ENCODE peak calls at places on chromosome 16, in nine cellular contexts. One of them, this sample, is unnamed.

GRCh38 chr16:35255186-35255803 is 1795.9 kb downstream of the TP53TG3F start:
- DNase-seq in T-cell: no peak
- DNase-seq in Calu3: no peak
- DNase-seq in neural progenitor cell: no peak
- DNase-seq in CD4-positive, alpha-beta T cell: no peak
- DNase-seq in central memory CD4-positive, alpha-beta T cell: no peak
- DNase-seq in kidney tubule cell: no peak
- DNase-seq in stimulated activated CD4-positive, alpha-beta T cell treated with anti-CD3 and anti-CD28 coated beads, Interleukin-12 subunit alpha, Interleukin-12 subunit beta, amount 100 ng/mL, for 4 hours: no peak
- DNase-seq in left cardiac atrium: no peak
- DNase-seq in this sample: no peak

GRCh38 chr16:12672986-12673385 is 130.7 kb downstream of the CPPED1 start:
- DNase-seq in T-cell: no peak
- DNase-seq in Calu3: no peak
- DNase-seq in neural progenitor cell: no peak
- DNase-seq in CD4-positive, alpha-beta T cell: no peak
- DNase-seq in central memory CD4-positive, alpha-beta T cell: no peak
- DNase-seq in kidney tubule cell: no peak
- DNase-seq in stimulated activated CD4-positive, alpha-beta T cell treated with anti-CD3 and anti-CD28 coated beads, Interleukin-12 subunit alpha, Interleukin-12 subunit beta, amount 100 ng/mL, for 4 hours: no peak
- DNase-seq in left cardiac atrium: no peak
- DNase-seq in this sample: no peak

GRCh38 chr16:74936902-74937560 is 47.9 kb downstream of the WDR59 start:
- DNase-seq in T-cell: no peak
- DNase-seq in Calu3: no peak
- DNase-seq in neural progenitor cell: no peak
- DNase-seq in CD4-positive, alpha-beta T cell: no peak
- DNase-seq in central memory CD4-positive, alpha-beta T cell: no peak
- DNase-seq in kidney tubule cell: peak; percentile 89
- DNase-seq in stimulated activated CD4-positive, alpha-beta T cell treated with anti-CD3 and anti-CD28 coated beads, Interleukin-12 subunit alpha, Interleukin-12 subunit beta, amount 100 ng/mL, for 4 hours: no peak
- DNase-seq in left cardiac atrium: no peak
- DNase-seq in this sample: no peak

GRCh38 chr16:26651884-26652283 is 414.8 kb upstream of the C16orf82 start:
- DNase-seq in T-cell: no peak
- DNase-seq in Calu3: no peak
- DNase-seq in neural progenitor cell: no peak
- DNase-seq in CD4-positive, alpha-beta T cell: no peak
- DNase-seq in central memory CD4-positive, alpha-beta T cell: no peak
- DNase-seq in kidney tubule cell: no peak
- DNase-seq in stimulated activated CD4-positive, alpha-beta T cell treated with anti-CD3 and anti-CD28 coated beads, Interleukin-12 subunit alpha, Interleukin-12 subunit beta, amount 100 ng/mL, for 4 hours: no peak
- DNase-seq in left cardiac atrium: no peak
- DNase-seq in this sample: no peak

GRCh38 chr16:2664522-2665096 is 17.7 kb upstream of the KCTD5 start:
- DNase-seq in T-cell: no peak
- DNase-seq in Calu3: peak; percentile 60
- DNase-seq in neural progenitor cell: no peak
- DNase-seq in CD4-positive, alpha-beta T cell: no peak
- DNase-seq in central memory CD4-positive, alpha-beta T cell: no peak
- DNase-seq in kidney tubule cell: no peak
- DNase-seq in stimulated activated CD4-positive, alpha-beta T cell treated with anti-CD3 and anti-CD28 coated beads, Interleukin-12 subunit alpha, Interleukin-12 subunit beta, amount 100 ng/mL, for 4 hours: no peak
- DNase-seq in left cardiac atrium: no peak
- DNase-seq in this sample: no peak

GRCh38 chr16:2156025-2156848 is 655 bp downstream of the TRAF7 start:
- DNase-seq in T-cell: no peak
- DNase-seq in Calu3: no peak
- DNase-seq in neural progenitor cell: peak; percentile 61
- DNase-seq in CD4-positive, alpha-beta T cell: no peak
- DNase-seq in central memory CD4-positive, alpha-beta T cell: no peak
- DNase-seq in kidney tubule cell: peak; percentile 62
- DNase-seq in stimulated activated CD4-positive, alpha-beta T cell treated with anti-CD3 and anti-CD28 coated beads, Interleukin-12 subunit alpha, Interleukin-12 subunit beta, amount 100 ng/mL, for 4 hours: no peak
- DNase-seq in left cardiac atrium: no peak
- DNase-seq in this sample: no peak

GRCh38 chr16:56265184-56265583 is 73.9 kb downstream of the GNAO1 start:
- DNase-seq in T-cell: no peak
- DNase-seq in Calu3: no peak
- DNase-seq in neural progenitor cell: no peak
- DNase-seq in CD4-positive, alpha-beta T cell: no peak
- DNase-seq in central memory CD4-positive, alpha-beta T cell: no peak
- DNase-seq in kidney tubule cell: no peak
- DNase-seq in stimulated activated CD4-positive, alpha-beta T cell treated with anti-CD3 and anti-CD28 coated beads, Interleukin-12 subunit alpha, Interleukin-12 subunit beta, amount 100 ng/mL, for 4 hours: no peak
- DNase-seq in left cardiac atrium: no peak
- DNase-seq in this sample: no peak

GRCh38 chr16:28155293-28155692 is 56.5 kb downstream of the XPO6 start:
- DNase-seq in T-cell: no peak
- DNase-seq in Calu3: no peak
- DNase-seq in neural progenitor cell: no peak
- DNase-seq in CD4-positive, alpha-beta T cell: no peak
- DNase-seq in central memory CD4-positive, alpha-beta T cell: no peak
- DNase-seq in kidney tubule cell: no peak
- DNase-seq in stimulated activated CD4-positive, alpha-beta T cell treated with anti-CD3 and anti-CD28 coated beads, Interleukin-12 subunit alpha, Interleukin-12 subunit beta, amount 100 ng/mL, for 4 hours: no peak
- DNase-seq in left cardiac atrium: no peak
- DNase-seq in this sample: no peak

GRCh38 chr16:2473425-2473926 is 1.5 kb upstream of the TBC1D24 start:
- DNase-seq in T-cell: no peak
- DNase-seq in Calu3: no peak
- DNase-seq in neural progenitor cell: peak; percentile 38
- DNase-seq in CD4-positive, alpha-beta T cell: peak; percentile 24
- DNase-seq in central memory CD4-positive, alpha-beta T cell: no peak
- DNase-seq in kidney tubule cell: no peak
- DNase-seq in stimulated activated CD4-positive, alpha-beta T cell treated with anti-CD3 and anti-CD28 coated beads, Interleukin-12 subunit alpha, Interleukin-12 subunit beta, amount 100 ng/mL, for 4 hours: peak; percentile 33
- DNase-seq in left cardiac atrium: no peak
- DNase-seq in this sample: no peak

GRCh38 chr16:72992142-72992601 is 55.8 kb downstream of the ZFHX3 start:
- DNase-seq in T-cell: no peak
- DNase-seq in Calu3: no peak
- DNase-seq in neural progenitor cell: peak; percentile 85
- DNase-seq in CD4-positive, alpha-beta T cell: no peak
- DNase-seq in central memory CD4-positive, alpha-beta T cell: no peak
- DNase-seq in kidney tubule cell: no peak
- DNase-seq in stimulated activated CD4-positive, alpha-beta T cell treated with anti-CD3 and anti-CD28 coated beads, Interleukin-12 subunit alpha, Interleukin-12 subunit beta, amount 100 ng/mL, for 4 hours: no peak
- DNase-seq in left cardiac atrium: no peak
- DNase-seq in this sample: no peak

GRCh38 chr16:27677300-27677699 is 127.4 kb downstream of the KATNIP start:
- DNase-seq in T-cell: no peak
- DNase-seq in Calu3: no peak
- DNase-seq in neural progenitor cell: no peak
- DNase-seq in CD4-positive, alpha-beta T cell: no peak
- DNase-seq in central memory CD4-positive, alpha-beta T cell: no peak
- DNase-seq in kidney tubule cell: peak; percentile 75
- DNase-seq in stimulated activated CD4-positive, alpha-beta T cell treated with anti-CD3 and anti-CD28 coated beads, Interleukin-12 subunit alpha, Interleukin-12 subunit beta, amount 100 ng/mL, for 4 hours: no peak
- DNase-seq in left cardiac atrium: no peak
- DNase-seq in this sample: no peak

GRCh38 chr16:27960619-27961295 is 102.8 kb downstream of the GSG1L start:
- DNase-seq in T-cell: no peak
- DNase-seq in Calu3: no peak
- DNase-seq in neural progenitor cell: no peak
- DNase-seq in CD4-positive, alpha-beta T cell: no peak
- DNase-seq in central memory CD4-positive, alpha-beta T cell: no peak
- DNase-seq in kidney tubule cell: no peak
- DNase-seq in stimulated activated CD4-positive, alpha-beta T cell treated with anti-CD3 and anti-CD28 coated beads, Interleukin-12 subunit alpha, Interleukin-12 subunit beta, amount 100 ng/mL, for 4 hours: no peak
- DNase-seq in left cardiac atrium: no peak
- DNase-seq in this sample: no peak

GRCh38 chr16:60582528-60582927 is 1453.7 kb downstream of the CDH8 start:
- DNase-seq in T-cell: no peak
- DNase-seq in Calu3: no peak
- DNase-seq in neural progenitor cell: peak; percentile 58
- DNase-seq in CD4-positive, alpha-beta T cell: no peak
- DNase-seq in central memory CD4-positive, alpha-beta T cell: no peak
- DNase-seq in kidney tubule cell: no peak
- DNase-seq in stimulated activated CD4-positive, alpha-beta T cell treated with anti-CD3 and anti-CD28 coated beads, Interleukin-12 subunit alpha, Interleukin-12 subunit beta, amount 100 ng/mL, for 4 hours: no peak
- DNase-seq in left cardiac atrium: no peak
- DNase-seq in this sample: no peak

GRCh38 chr16:78184554-78185183 is 85.2 kb downstream of the WWOX start:
- DNase-seq in T-cell: no peak
- DNase-seq in Calu3: no peak
- DNase-seq in neural progenitor cell: no peak
- DNase-seq in CD4-positive, alpha-beta T cell: no peak
- DNase-seq in central memory CD4-positive, alpha-beta T cell: no peak
- DNase-seq in kidney tubule cell: no peak
- DNase-seq in stimulated activated CD4-positive, alpha-beta T cell treated with anti-CD3 and anti-CD28 coated beads, Interleukin-12 subunit alpha, Interleukin-12 subunit beta, amount 100 ng/mL, for 4 hours: no peak
- DNase-seq in left cardiac atrium: no peak
- DNase-seq in this sample: no peak

GRCh38 chr16:12754824-12755543 is 48.7 kb downstream of the CPPED1 start:
- DNase-seq in T-cell: no peak
- DNase-seq in Calu3: no peak
- DNase-seq in neural progenitor cell: no peak
- DNase-seq in CD4-positive, alpha-beta T cell: no peak
- DNase-seq in central memory CD4-positive, alpha-beta T cell: no peak
- DNase-seq in kidney tubule cell: peak; percentile 26
- DNase-seq in stimulated activated CD4-positive, alpha-beta T cell treated with anti-CD3 and anti-CD28 coated beads, Interleukin-12 subunit alpha, Interleukin-12 subunit beta, amount 100 ng/mL, for 4 hours: no peak
- DNase-seq in left cardiac atrium: no peak
- DNase-seq in this sample: no peak

GRCh38 chr16:53672461-53672860 is 31.2 kb downstream of the RPGRIP1L start:
- DNase-seq in T-cell: no peak
- DNase-seq in Calu3: no peak
- DNase-seq in neural progenitor cell: no peak
- DNase-seq in CD4-positive, alpha-beta T cell: no peak
- DNase-seq in central memory CD4-positive, alpha-beta T cell: no peak
- DNase-seq in kidney tubule cell: no peak
- DNase-seq in stimulated activated CD4-positive, alpha-beta T cell treated with anti-CD3 and anti-CD28 coated beads, Interleukin-12 subunit alpha, Interleukin-12 subunit beta, amount 100 ng/mL, for 4 hours: no peak
- DNase-seq in left cardiac atrium: no peak
- DNase-seq in this sample: no peak

GRCh38 chr16:50273888-50274770 is 7.8 kb downstream of the ADCY7 start:
- DNase-seq in T-cell: peak; percentile 62
- DNase-seq in Calu3: no peak
- DNase-seq in neural progenitor cell: no peak
- DNase-seq in CD4-positive, alpha-beta T cell: peak; percentile 62
- DNase-seq in central memory CD4-positive, alpha-beta T cell: peak; percentile 63
- DNase-seq in kidney tubule cell: no peak
- DNase-seq in stimulated activated CD4-positive, alpha-beta T cell treated with anti-CD3 and anti-CD28 coated beads, Interleukin-12 subunit alpha, Interleukin-12 subunit beta, amount 100 ng/mL, for 4 hours: peak; percentile 44
- DNase-seq in left cardiac atrium: no peak
- DNase-seq in this sample: peak; percentile 78

GRCh38 chr16:59296002-59296401 is 561.9 kb upstream of the GOT2 start:
- DNase-seq in T-cell: no peak
- DNase-seq in Calu3: no peak
- DNase-seq in neural progenitor cell: peak; percentile 93
- DNase-seq in CD4-positive, alpha-beta T cell: no peak
- DNase-seq in central memory CD4-positive, alpha-beta T cell: no peak
- DNase-seq in kidney tubule cell: no peak
- DNase-seq in stimulated activated CD4-positive, alpha-beta T cell treated with anti-CD3 and anti-CD28 coated beads, Interleukin-12 subunit alpha, Interleukin-12 subunit beta, amount 100 ng/mL, for 4 hours: no peak
- DNase-seq in left cardiac atrium: no peak
- DNase-seq in this sample: no peak

GRCh38 chr16:14418795-14419225 is 211.2 kb downstream of the PARN start:
- DNase-seq in T-cell: no peak
- DNase-seq in Calu3: no peak
- DNase-seq in neural progenitor cell: no peak
- DNase-seq in CD4-positive, alpha-beta T cell: no peak
- DNase-seq in central memory CD4-positive, alpha-beta T cell: no peak
- DNase-seq in kidney tubule cell: no peak
- DNase-seq in stimulated activated CD4-positive, alpha-beta T cell treated with anti-CD3 and anti-CD28 coated beads, Interleukin-12 subunit alpha, Interleukin-12 subunit beta, amount 100 ng/mL, for 4 hours: no peak
- DNase-seq in left cardiac atrium: peak; percentile 54
- DNase-seq in this sample: no peak

GRCh38 chr16:85936761-85937343 is 37.9 kb downstream of the IRF8 start:
- DNase-seq in T-cell: no peak
- DNase-seq in Calu3: no peak
- DNase-seq in neural progenitor cell: no peak
- DNase-seq in CD4-positive, alpha-beta T cell: no peak
- DNase-seq in central memory CD4-positive, alpha-beta T cell: no peak
- DNase-seq in kidney tubule cell: peak; percentile 66
- DNase-seq in stimulated activated CD4-positive, alpha-beta T cell treated with anti-CD3 and anti-CD28 coated beads, Interleukin-12 subunit alpha, Interleukin-12 subunit beta, amount 100 ng/mL, for 4 hours: no peak
- DNase-seq in left cardiac atrium: no peak
- DNase-seq in this sample: no peak

GRCh38 chr16:82995927-82996441 is 369.2 kb downstream of the CDH13 start:
- DNase-seq in T-cell: no peak
- DNase-seq in Calu3: no peak
- DNase-seq in neural progenitor cell: no peak
- DNase-seq in CD4-positive, alpha-beta T cell: no peak
- DNase-seq in central memory CD4-positive, alpha-beta T cell: no peak
- DNase-seq in kidney tubule cell: peak; percentile 62
- DNase-seq in stimulated activated CD4-positive, alpha-beta T cell treated with anti-CD3 and anti-CD28 coated beads, Interleukin-12 subunit alpha, Interleukin-12 subunit beta, amount 100 ng/mL, for 4 hours: no peak
- DNase-seq in left cardiac atrium: peak; percentile 25
- DNase-seq in this sample: no peak

GRCh38 chr16:30585022-30585399 is 486 bp downstream of the ZNF785 start:
- DNase-seq in T-cell: no peak
- DNase-seq in Calu3: no peak
- DNase-seq in neural progenitor cell: peak; percentile 37
- DNase-seq in CD4-positive, alpha-beta T cell: no peak
- DNase-seq in central memory CD4-positive, alpha-beta T cell: no peak
- DNase-seq in kidney tubule cell: peak; percentile 34
- DNase-seq in stimulated activated CD4-positive, alpha-beta T cell treated with anti-CD3 and anti-CD28 coated beads, Interleukin-12 subunit alpha, Interleukin-12 subunit beta, amount 100 ng/mL, for 4 hours: peak; percentile 17
- DNase-seq in left cardiac atrium: no peak
- DNase-seq in this sample: no peak

GRCh38 chr16:69017036-69017783 is 88.2 kb upstream of the HAS3 start:
- DNase-seq in T-cell: no peak
- DNase-seq in Calu3: peak; percentile 14
- DNase-seq in neural progenitor cell: no peak
- DNase-seq in CD4-positive, alpha-beta T cell: no peak
- DNase-seq in central memory CD4-positive, alpha-beta T cell: no peak
- DNase-seq in kidney tubule cell: peak; percentile 91
- DNase-seq in stimulated activated CD4-positive, alpha-beta T cell treated with anti-CD3 and anti-CD28 coated beads, Interleukin-12 subunit alpha, Interleukin-12 subunit beta, amount 100 ng/mL, for 4 hours: no peak
- DNase-seq in left cardiac atrium: no peak
- DNase-seq in this sample: no peak

GRCh38 chr16:86554917-86555762 is at the start of gene MTHFSD:
- DNase-seq in T-cell: peak; percentile 95
- DNase-seq in Calu3: peak; percentile 98
- DNase-seq in neural progenitor cell: peak; percentile 97
- DNase-seq in CD4-positive, alpha-beta T cell: peak; percentile 97
- DNase-seq in central memory CD4-positive, alpha-beta T cell: peak; percentile 94
- DNase-seq in kidney tubule cell: peak; percentile 91
- DNase-seq in stimulated activated CD4-positive, alpha-beta T cell treated with anti-CD3 and anti-CD28 coated beads, Interleukin-12 subunit alpha, Interleukin-12 subunit beta, amount 100 ng/mL, for 4 hours: peak; percentile 96
- DNase-seq in left cardiac atrium: peak; percentile 94
- DNase-seq in this sample: peak; percentile 99

GRCh38 chr16:17403859-17404545 is 66.8 kb downstream of the XYLT1 start:
- DNase-seq in T-cell: no peak
- DNase-seq in Calu3: no peak
- DNase-seq in neural progenitor cell: no peak
- DNase-seq in CD4-positive, alpha-beta T cell: no peak
- DNase-seq in central memory CD4-positive, alpha-beta T cell: no peak
- DNase-seq in kidney tubule cell: no peak
- DNase-seq in stimulated activated CD4-positive, alpha-beta T cell treated with anti-CD3 and anti-CD28 coated beads, Interleukin-12 subunit alpha, Interleukin-12 subunit beta, amount 100 ng/mL, for 4 hours: no peak
- DNase-seq in left cardiac atrium: no peak
- DNase-seq in this sample: no peak

GRCh38 chr16:3879258-3879886 is 1.1 kb downstream of the CREBBP start:
- DNase-seq in T-cell: no peak
- DNase-seq in Calu3: peak; percentile 26
- DNase-seq in neural progenitor cell: peak; percentile 54
- DNase-seq in CD4-positive, alpha-beta T cell: no peak
- DNase-seq in central memory CD4-positive, alpha-beta T cell: no peak
- DNase-seq in kidney tubule cell: peak; percentile 38
- DNase-seq in stimulated activated CD4-positive, alpha-beta T cell treated with anti-CD3 and anti-CD28 coated beads, Interleukin-12 subunit alpha, Interleukin-12 subunit beta, amount 100 ng/mL, for 4 hours: peak; percentile 13
- DNase-seq in left cardiac atrium: no peak
- DNase-seq in this sample: peak; percentile 85

GRCh38 chr16:2284001-2284770 is 16.3 kb upstream of the RNPS1 start:
- DNase-seq in T-cell: no peak
- DNase-seq in Calu3: no peak
- DNase-seq in neural progenitor cell: no peak
- DNase-seq in CD4-positive, alpha-beta T cell: no peak
- DNase-seq in central memory CD4-positive, alpha-beta T cell: no peak
- DNase-seq in kidney tubule cell: no peak
- DNase-seq in stimulated activated CD4-positive, alpha-beta T cell treated with anti-CD3 and anti-CD28 coated beads, Interleukin-12 subunit alpha, Interleukin-12 subunit beta, amount 100 ng/mL, for 4 hours: no peak
- DNase-seq in left cardiac atrium: no peak
- DNase-seq in this sample: no peak

GRCh38 chr16:18800674-18801196 is 614 bp downstream of the ARL6IP1 start:
- DNase-seq in T-cell: no peak
- DNase-seq in Calu3: no peak
- DNase-seq in neural progenitor cell: peak; percentile 73
- DNase-seq in CD4-positive, alpha-beta T cell: no peak
- DNase-seq in central memory CD4-positive, alpha-beta T cell: no peak
- DNase-seq in kidney tubule cell: peak; percentile 26
- DNase-seq in stimulated activated CD4-positive, alpha-beta T cell treated with anti-CD3 and anti-CD28 coated beads, Interleukin-12 subunit alpha, Interleukin-12 subunit beta, amount 100 ng/mL, for 4 hours: no peak
- DNase-seq in left cardiac atrium: peak; percentile 28
- DNase-seq in this sample: no peak

GRCh38 chr16:50830698-50831097 is 88.8 kb downstream of the CYLD start:
- DNase-seq in T-cell: no peak
- DNase-seq in Calu3: no peak
- DNase-seq in neural progenitor cell: no peak
- DNase-seq in CD4-positive, alpha-beta T cell: no peak
- DNase-seq in central memory CD4-positive, alpha-beta T cell: no peak
- DNase-seq in kidney tubule cell: no peak
- DNase-seq in stimulated activated CD4-positive, alpha-beta T cell treated with anti-CD3 and anti-CD28 coated beads, Interleukin-12 subunit alpha, Interleukin-12 subunit beta, amount 100 ng/mL, for 4 hours: no peak
- DNase-seq in left cardiac atrium: no peak
- DNase-seq in this sample: no peak

GRCh38 chr16:57815987-57816745 is 13.9 kb upstream of the KIFC3 start:
- DNase-seq in T-cell: peak; percentile 35
- DNase-seq in Calu3: peak; percentile 93
- DNase-seq in neural progenitor cell: peak; percentile 71
- DNase-seq in CD4-positive, alpha-beta T cell: peak; percentile 36
- DNase-seq in central memory CD4-positive, alpha-beta T cell: peak; percentile 26
- DNase-seq in kidney tubule cell: peak; percentile 98
- DNase-seq in stimulated activated CD4-positive, alpha-beta T cell treated with anti-CD3 and anti-CD28 coated beads, Interleukin-12 subunit alpha, Interleukin-12 subunit beta, amount 100 ng/mL, for 4 hours: no peak
- DNase-seq in left cardiac atrium: peak; percentile 94
- DNase-seq in this sample: peak; percentile 98

GRCh38 chr16:1150511-1150982 is 2.4 kb upstream of the CACNA1H start:
- DNase-seq in T-cell: peak; percentile 21
- DNase-seq in Calu3: no peak
- DNase-seq in neural progenitor cell: no peak
- DNase-seq in CD4-positive, alpha-beta T cell: peak; percentile 12
- DNase-seq in central memory CD4-positive, alpha-beta T cell: peak; percentile 21
- DNase-seq in kidney tubule cell: no peak
- DNase-seq in stimulated activated CD4-positive, alpha-beta T cell treated with anti-CD3 and anti-CD28 coated beads, Interleukin-12 subunit alpha, Interleukin-12 subunit beta, amount 100 ng/mL, for 4 hours: peak; percentile 6
- DNase-seq in left cardiac atrium: no peak
- DNase-seq in this sample: no peak

This sample was measured in posterior vena cava.